ENCODE peak calls at places on chromosomes 6 and 20, in six cellular contexts. B is islet precursor cell; F is stimulated activated naive CD4-positive, alpha-beta T cell; V is tibial nerve; L is CD4-positive, alpha-beta T cell; R is progenitor cell of endocrine pancreas. Y is an unnamed sample.

GRCh38 chr6:79812195-79812594 is 135.2 kb downstream of the ELOVL4 start:
- DNase-seq in L (no peak), R (no peak), F (no peak), V (no peak), B (no peak), Y (no peak)

GRCh38 chr20:11132819-11133341 is 459.1 kb upstream of the JAG1 start:
- DNase-seq in R (no peak), V (no peak), B (no peak), F (no peak), L (no peak), Y (no peak)

GRCh38 chr20:270517-270916 is 13.0 kb downstream of the DEFB132 start:
- DNase-seq in B (no peak), L (no peak), V (no peak), F (no peak), R (no peak), Y (no peak)

GRCh38 chr20:45951474-45951873 is 17.0 kb downstream of the PCIF1 start:
- DNase-seq in R (no peak), V (no peak), F (no peak), B (no peak), L (no peak), Y (no peak)

GRCh38 chr6:170186909-170187668 is 103.8 kb downstream of the DLL1 start:
- DNase-seq in R (no peak), F (no peak), B (peak), L (no peak), V (no peak), Y (no peak)

GRCh38 chr6:154258064-154258757 is 98.4 kb downstream of the IPCEF1 start:
- DNase-seq in F (no peak), B (no peak), L (no peak), V (no peak), R (no peak), Y (no peak)

GRCh38 chr6:37569317-37569716 is 69.6 kb upstream of the CCDC167 start:
- DNase-seq in R (no peak), V (no peak), L (no peak), F (no peak), B (no peak), Y (no peak)

GRCh38 chr6:33490198-33490597 is 35.8 kb downstream of the ZBTB9 start:
- DNase-seq in V (no peak), L (no peak), R (no peak), B (peak), F (no peak), Y (no peak)

GRCh38 chr20:33259371-33259770 is 23.6 kb downstream of the BPIFA1 start:
- DNase-seq in F (no peak), L (no peak), B (no peak), V (no peak), R (no peak), Y (no peak)

GRCh38 chr6:14816106-14816864 is 429.6 kb upstream of the JARID2 start:
- DNase-seq in B (peak), L (no peak), R (no peak), F (no peak), V (no peak), Y (no peak)

GRCh38 chr6:112592159-112592558 is 245.0 kb downstream of the RFPL4B start:
- DNase-seq in B (no peak), V (no peak), F (no peak), L (no peak), R (no peak), Y (no peak)

GRCh38 chr20:46752639-46753235 is 43.3 kb downstream of the SLC2A10 start:
- DNase-seq in L (peak), F (peak), R (peak), B (peak), V (peak), Y (peak)

GRCh38 chr20:44810391-44811149 is at the start of gene RIMS4:
- DNase-seq in F (no peak), R (peak), V (no peak), B (peak), L (no peak), Y (no peak)

GRCh38 chr6:47057830-47058540 is 15.9 kb upstream of the ADGRF1 start:
- DNase-seq in V (no peak), L (no peak), F (no peak), R (no peak), B (no peak), Y (no peak)

GRCh38 chr20:40638414-40638813 is 50.6 kb downstream of the MAFB start:
- DNase-seq in L (no peak), F (no peak), B (peak), R (no peak), V (no peak), Y (no peak)

GRCh38 chr6:73710470-73710869 is 14.5 kb downstream of the CD109 start:
- DNase-seq in V (no peak), F (no peak), L (no peak), B (no peak), R (no peak), Y (no peak)

GRCh38 chr6:6806793-6807518 is 218.4 kb downstream of the LY86 start:
- DNase-seq in R (no peak), L (no peak), F (no peak), B (peak), V (peak), Y (no peak)

GRCh38 chr20:667351-668034 is 8.1 kb downstream of the SCRT2 start:
- DNase-seq in F (no peak), L (peak), V (peak), B (peak), R (peak), Y (peak)

GRCh38 chr6:18293192-18293904 is 29.0 kb upstream of the DEK start:
- DNase-seq in B (no peak), F (no peak), V (no peak), R (no peak), L (no peak), Y (no peak)